ENCODE peak calls at places on chromosomes 2 and 18, in eight cellular contexts. One of them, this sample, is unnamed.

GRCh38 chr18:79380816-79381806 is 14.6 kb upstream of the NFATC1 start:
- DNase-seq in naive B cell: peak; percentile 66
- DNase-seq in Peyer's patch: peak; percentile 77
- DNase-seq in substantia nigra: no peak
- DNase-seq in cardiac muscle cell: peak; percentile 57
- DNase-seq in NCI-H2081: peak; percentile 20
- DNase-seq in aorta: peak; percentile 79
- DNase-seq in RPMI8226: peak; percentile 69
- DNase-seq in this sample: peak; percentile 18

GRCh38 chr2:68284896-68285295 is 32.6 kb upstream of the PPP3R1 start:
- DNase-seq in cardiac muscle cell: peak; percentile 85
- DNase-seq in naive B cell: no peak
- DNase-seq in aorta: no peak
- DNase-seq in RPMI8226: no peak
- DNase-seq in Peyer's patch: no peak
- DNase-seq in substantia nigra: no peak
- DNase-seq in NCI-H2081: peak; percentile 38
- DNase-seq in this sample: no peak

GRCh38 chr2:36770542-36771287 is 74.2 kb downstream of the VIT start:
- DNase-seq in NCI-H2081: peak; percentile 32
- DNase-seq in aorta: no peak
- DNase-seq in Peyer's patch: no peak
- DNase-seq in substantia nigra: no peak
- DNase-seq in naive B cell: no peak
- DNase-seq in cardiac muscle cell: peak; percentile 49
- DNase-seq in RPMI8226: peak; percentile 56
- DNase-seq in this sample: peak; percentile 49

GRCh38 chr2:91477731-91478672 is 2786.5 kb downstream of the RPIA start:
- DNase-seq in Peyer's patch: peak; percentile 77
- DNase-seq in aorta: peak; percentile 52
- DNase-seq in naive B cell: peak; percentile 43
- DNase-seq in cardiac muscle cell: peak; percentile 18
- DNase-seq in NCI-H2081: no peak
- DNase-seq in substantia nigra: no peak
- DNase-seq in RPMI8226: peak; percentile 42
- DNase-seq in this sample: no peak

GRCh38 chr2:63827749-63828148 is 13.9 kb upstream of the UGP2 start:
- DNase-seq in RPMI8226: no peak
- DNase-seq in naive B cell: no peak
- DNase-seq in Peyer's patch: no peak
- DNase-seq in substantia nigra: no peak
- DNase-seq in cardiac muscle cell: peak; percentile 81
- DNase-seq in aorta: no peak
- DNase-seq in NCI-H2081: no peak
- DNase-seq in this sample: no peak

GRCh38 chr2:112275887-112276773 is 733 bp downstream of the ZC3H6 start:
- DNase-seq in substantia nigra: peak; percentile 65
- DNase-seq in RPMI8226: peak; percentile 85
- DNase-seq in naive B cell: peak; percentile 84
- DNase-seq in aorta: peak; percentile 93
- DNase-seq in cardiac muscle cell: peak; percentile 95
- DNase-seq in NCI-H2081: peak; percentile 88
- DNase-seq in Peyer's patch: peak; percentile 86
- DNase-seq in this sample: peak; percentile 67

GRCh38 chr2:180910831-180911665 is 69.4 kb upstream of the UBE2E3 start:
- DNase-seq in NCI-H2081: no peak
- DNase-seq in naive B cell: no peak
- DNase-seq in substantia nigra: no peak
- DNase-seq in cardiac muscle cell: no peak
- DNase-seq in Peyer's patch: peak; percentile 20
- DNase-seq in RPMI8226: no peak
- DNase-seq in aorta: no peak
- DNase-seq in this sample: no peak

GRCh38 chr2:170282851-170283250 is 104.9 kb downstream of the MYO3B start:
- DNase-seq in substantia nigra: no peak
- DNase-seq in NCI-H2081: no peak
- DNase-seq in naive B cell: no peak
- DNase-seq in RPMI8226: no peak
- DNase-seq in cardiac muscle cell: no peak
- DNase-seq in Peyer's patch: no peak
- DNase-seq in aorta: no peak
- DNase-seq in this sample: no peak

GRCh38 chr2:56084117-56084936 is 99.5 kb upstream of the CCDC85A start:
- DNase-seq in aorta: no peak
- DNase-seq in Peyer's patch: no peak
- DNase-seq in naive B cell: no peak
- DNase-seq in RPMI8226: no peak
- DNase-seq in cardiac muscle cell: no peak
- DNase-seq in substantia nigra: no peak
- DNase-seq in NCI-H2081: no peak
- DNase-seq in this sample: no peak

GRCh38 chr2:16208241-16208797 is 268.0 kb downstream of the MYCN start:
- DNase-seq in NCI-H2081: no peak
- DNase-seq in Peyer's patch: no peak
- DNase-seq in aorta: no peak
- DNase-seq in cardiac muscle cell: no peak
- DNase-seq in substantia nigra: no peak
- DNase-seq in naive B cell: no peak
- DNase-seq in RPMI8226: no peak
- DNase-seq in this sample: no peak

GRCh38 chr18:78977627-78978271 is 1.9 kb upstream of the SALL3 start:
- DNase-seq in Peyer's patch: peak; percentile 39
- DNase-seq in RPMI8226: no peak
- DNase-seq in cardiac muscle cell: no peak
- DNase-seq in substantia nigra: no peak
- DNase-seq in NCI-H2081: no peak
- DNase-seq in aorta: no peak
- DNase-seq in naive B cell: no peak
- DNase-seq in this sample: no peak